ENCODE peak calls at places on chromosomes 2 and 18, in seven cellular contexts. Z is heart right ventricle, N is breast epithelium, A is Karpas-422, Y is right cardiac atrium, S is astrocyte, D is psoas muscle. F is an unnamed sample.

GRCh38 chr18:58402247-58402646 is 226.6 kb downstream of the ALPK2 start:
- DNase-seq in Z (no peak), N (no peak), A (no peak), Y (no peak), S (peak; percentile 85), D (no peak), F (peak; percentile 59)

GRCh38 chr18:63161728-63162195 is 157.8 kb downstream of the BCL2 start:
- DNase-seq in Z (peak; percentile 71), N (no peak), A (peak; percentile 75), Y (peak; percentile 67), S (peak; percentile 93), D (peak; percentile 68), F (peak; percentile 93)

GRCh38 chr2:238119756-238120462 is 18.6 kb upstream of the KLHL30 start:
- DNase-seq in Z (no peak), N (no peak), A (no peak), Y (peak; percentile 9), S (no peak), D (peak; percentile 36), F (no peak)

GRCh38 chr2:69057660-69058059 is 44.7 kb downstream of the ANTXR1 start:
- DNase-seq in Z (no peak), N (no peak), A (no peak), Y (no peak), S (peak; percentile 78), D (no peak), F (no peak)

GRCh38 chr2:148794558-148794957 is 80.5 kb upstream of the KIF5C start:
- DNase-seq in Z (no peak), N (no peak), A (no peak), Y (no peak), S (peak; percentile 29), D (no peak), F (peak; percentile 54)

GRCh38 chr2:201118121-201118956 is 2.4 kb downstream of the CFLAR start:
- DNase-seq in Z (peak; percentile 92), N (peak; percentile 91), A (peak; percentile 95), Y (peak; percentile 89), S (peak; percentile 72), D (peak; percentile 96), F (peak; percentile 89)

GRCh38 chr2:190718652-190719526 is 70.0 kb downstream of the NAB1 start:
- DNase-seq in Z (peak; percentile 76), N (peak; percentile 62), A (peak; percentile 56), Y (peak; percentile 55), S (peak; percentile 74), D (peak; percentile 59), F (peak; percentile 93)

GRCh38 chr2:224847961-224848850 is 132.0 kb upstream of the CCDC195 start:
- DNase-seq in Z (peak; percentile 7), N (peak; percentile 69), A (no peak), Y (peak; percentile 51), S (peak; percentile 88), D (no peak), F (peak; percentile 85)

GRCh38 chr18:37385846-37386435 is 179.7 kb downstream of the CELF4 start:
- DNase-seq in Z (no peak), N (no peak), A (peak; percentile 82), Y (no peak), S (no peak), D (no peak), F (no peak)

GRCh38 chr2:188853307-188853706 is 120.9 kb upstream of the COL3A1 start:
- DNase-seq in Z (no peak), N (no peak), A (no peak), Y (no peak), S (peak; percentile 90), D (no peak), F (peak; percentile 15)

GRCh38 chr2:182144780-182145170 is 159.1 kb downstream of the PPP1R1C start:
- DNase-seq in Z (peak; percentile 57), N (no peak), A (no peak), Y (peak; percentile 53), S (peak; percentile 39), D (no peak), F (no peak)

DNA sequence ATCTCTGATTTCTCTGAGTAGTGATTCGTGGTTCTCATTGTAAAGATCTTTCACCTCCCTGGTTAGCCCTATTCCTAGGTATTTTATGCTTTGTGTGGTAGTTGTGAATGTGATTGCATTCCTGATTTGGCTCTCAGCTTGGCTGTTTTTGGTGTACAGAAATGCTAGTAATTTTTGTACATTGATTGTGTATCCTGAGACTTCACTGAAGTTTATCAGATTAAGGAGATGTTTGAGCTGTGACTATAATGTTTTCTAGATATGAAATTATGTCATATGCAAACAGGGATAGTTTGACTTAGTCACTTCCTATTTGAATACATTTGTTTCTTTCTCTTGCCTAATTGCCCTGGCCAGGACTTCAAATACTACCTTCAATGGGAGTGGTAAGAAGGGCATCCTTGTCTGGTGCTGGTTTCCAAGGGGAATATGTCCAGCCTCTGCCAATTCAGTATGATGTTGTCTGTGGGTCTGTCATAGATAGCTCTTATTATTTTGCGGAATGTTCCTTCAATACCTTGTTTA is 251.9 kb upstream of the ZNF804A start:
- DNase-seq in Z (no peak), N (no peak), A (no peak), Y (no peak), S (peak; percentile 5), D (no peak), F (no peak)
- H3K27ac ChIP-seq in Z (no peak overlapping the region), N (no peak overlapping the region), A (no peak overlapping the region), Y (no peak overlapping the region), S (no peak overlapping the region), D (no peak overlapping the region), F (no peak overlapping the region)

GRCh38 chr2:96403481-96403880 is 67.9 kb downstream of the NCAPH start:
- DNase-seq in Z (no peak), N (no peak), A (peak; percentile 28), Y (no peak), S (no peak), D (peak; percentile 74), F (no peak)

GRCh38 chr2:96397756-96398525 is 62.4 kb downstream of the NCAPH start:
- DNase-seq in Z (no peak), N (no peak), A (no peak), Y (no peak), S (no peak), D (no peak), F (no peak)

GRCh38 chr2:96402591-96402990 is 67.0 kb downstream of the NCAPH start:
- DNase-seq in Z (no peak), N (no peak), A (no peak), Y (no peak), S (no peak), D (no peak), F (no peak)

GRCh38 chr2:96399342-96400048 is 63.9 kb downstream of the NCAPH start:
- DNase-seq in Z (no peak), N (no peak), A (peak; percentile 38), Y (no peak), S (no peak), D (no peak), F (no peak)

DNA sequence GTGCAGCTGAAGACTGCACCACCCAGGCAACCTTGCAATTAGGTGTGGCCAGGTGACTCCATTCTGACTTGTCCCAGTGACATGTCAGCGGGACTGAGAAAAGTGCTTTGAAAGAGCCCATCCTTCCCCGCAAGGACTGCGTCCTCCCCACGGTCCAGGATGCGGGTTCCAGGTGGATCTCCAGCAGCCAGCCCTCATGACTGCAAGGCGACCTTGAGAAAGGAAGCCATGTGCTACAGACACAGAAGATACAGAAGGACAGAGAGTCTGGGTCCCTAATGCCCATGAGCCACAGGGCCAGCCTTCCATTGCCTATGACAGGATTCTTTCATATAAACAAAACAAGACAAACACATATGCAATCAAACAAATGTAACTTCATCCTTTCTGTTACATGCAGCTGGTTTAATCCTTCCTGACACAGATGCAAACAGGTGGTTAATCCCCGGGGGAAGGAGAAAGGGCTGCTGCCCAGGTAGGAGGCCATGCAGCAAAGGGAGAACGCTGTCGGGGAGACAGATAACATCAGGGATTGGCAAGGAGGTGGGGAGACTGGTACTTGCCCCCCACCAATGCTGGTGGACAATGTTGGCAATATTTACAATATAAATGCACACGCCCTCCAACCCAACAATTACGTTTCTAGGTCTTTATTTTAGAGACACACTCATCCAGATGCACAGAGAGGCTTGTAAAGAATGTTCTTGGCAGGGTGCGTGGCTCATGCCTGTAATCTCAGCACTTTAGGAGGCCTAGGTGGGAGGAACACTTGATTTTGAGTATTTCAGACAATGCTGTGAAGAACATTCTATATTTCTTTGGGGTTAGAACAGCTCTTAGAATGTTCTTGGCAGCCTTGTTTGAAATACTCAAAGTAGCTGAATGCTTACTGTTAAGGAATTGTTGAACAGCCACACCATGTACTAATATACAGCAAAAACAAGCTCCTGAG is 64.8 kb downstream of the NCAPH start:
- DNase-seq in Z (no peak), N (no peak), A (peak; percentile 32), Y (no peak), S (no peak), D (no peak), F (no peak)
- H3K27ac ChIP-seq in Z (no peak overlapping the region), N (no peak overlapping the region), A (no peak overlapping the region), Y (no peak overlapping the region), S (no peak overlapping the region), D (no peak overlapping the region), F (no peak overlapping the region)

DNA sequence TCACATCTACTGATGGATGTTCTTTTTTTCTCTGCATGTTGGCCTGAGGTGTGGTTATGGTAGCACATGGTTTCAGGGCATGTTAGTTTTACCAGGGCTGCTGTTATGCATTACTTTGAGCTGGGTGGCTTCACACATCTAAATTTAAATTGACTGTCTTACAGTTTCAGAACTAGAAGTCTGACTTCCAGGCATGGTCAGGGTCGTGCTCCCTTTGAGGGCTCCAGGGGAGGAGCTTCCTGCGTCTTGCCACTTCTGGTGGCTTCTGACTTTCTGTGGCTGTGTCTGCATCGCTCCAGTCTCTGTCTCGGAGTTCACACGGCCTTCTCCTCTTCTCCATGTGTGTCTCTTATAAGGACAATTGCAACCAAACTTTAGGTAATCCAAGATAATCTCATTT is 143.9 kb downstream of the GALR1 start:
- DNase-seq in Z (no peak), N (no peak), A (no peak), Y (no peak), S (no peak), D (no peak), F (no peak)
- H3K27ac ChIP-seq in Z (no peak overlapping the region), N (no peak overlapping the region), A (no peak overlapping the region), Y (no peak overlapping the region), S (no peak overlapping the region), D (no peak overlapping the region), F (no peak overlapping the region)

GRCh38 chr2:214648520-214648919 is 161.0 kb downstream of the BARD1 start:
- DNase-seq in Z (no peak), N (no peak), A (no peak), Y (no peak), S (peak; percentile 30), D (no peak), F (no peak)

GRCh38 chr2:214652473-214652872 is 157.0 kb downstream of the BARD1 start:
- DNase-seq in Z (no peak), N (no peak), A (no peak), Y (no peak), S (no peak), D (no peak), F (no peak)

GRCh38 chr2:214649440-214650205 is 159.9 kb downstream of the BARD1 start:
- DNase-seq in Z (no peak), N (no peak), A (no peak), Y (no peak), S (peak; percentile 78), D (no peak), F (peak; percentile 15)

DNA sequence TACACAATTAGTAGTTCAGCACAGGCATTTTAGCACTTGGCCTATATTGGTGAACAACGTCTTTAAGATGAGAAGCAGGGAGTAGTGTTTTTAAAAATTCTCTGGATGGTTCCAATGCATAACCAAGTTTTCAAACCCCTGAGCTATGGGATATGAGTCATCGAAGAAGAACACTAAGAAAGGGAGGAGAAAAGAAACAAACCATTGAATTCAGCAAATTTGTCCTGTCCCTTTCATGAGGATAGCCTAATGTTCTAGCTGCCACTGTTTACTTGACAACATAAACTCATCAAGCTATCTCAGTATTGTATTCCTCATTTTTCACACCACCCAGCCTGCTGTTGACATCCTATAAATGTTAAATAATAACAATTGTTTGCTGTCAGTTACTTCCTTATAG is 158.0 kb downstream of the BARD1 start:
- DNase-seq in Z (no peak), N (no peak), A (no peak), Y (no peak), S (peak; percentile 28), D (no peak), F (no peak)
- H3K27ac ChIP-seq in Z (no peak overlapping the region), N (no peak overlapping the region), A (no peak overlapping the region), Y (no peak overlapping the region), S (no peak overlapping the region), D (no peak overlapping the region), F (no peak overlapping the region)